ENCODE peak calls at places on chromosomes 3 and 15, in six cellular contexts. One of them, this sample, is unnamed.

GRCh38 chr3:11538581-11538980 is 105.1 kb downstream of the VGLL4 start:
- DNase-seq in uterus: no peak
- DNase-seq in H9: no peak
- DNase-seq in AG04450: no peak
- DNase-seq in adrenal gland: no peak
- DNase-seq in CD8-positive, alpha-beta memory T cell: no peak
- DNase-seq in this sample: no peak

GRCh38 chr15:65971741-65971995 is 102.4 kb downstream of the RAB11A start:
- DNase-seq in adrenal gland: no peak
- DNase-seq in uterus: no peak
- DNase-seq in H9: no peak
- DNase-seq in CD8-positive, alpha-beta memory T cell: no peak
- DNase-seq in AG04450: no peak
- DNase-seq in this sample: no peak

GRCh38 chr15:67227431-67227830 is 27.0 kb downstream of the AAGAB start:
- DNase-seq in uterus: no peak
- DNase-seq in H9: no peak
- DNase-seq in CD8-positive, alpha-beta memory T cell: no peak
- DNase-seq in adrenal gland: no peak
- DNase-seq in AG04450: no peak
- DNase-seq in this sample: no peak

GRCh38 chr15:84033793-84034553 is 201.6 kb upstream of the GOLGA6L4 start:
- DNase-seq in CD8-positive, alpha-beta memory T cell: no peak
- DNase-seq in adrenal gland: no peak
- DNase-seq in AG04450: no peak
- DNase-seq in H9: no peak
- DNase-seq in uterus: no peak
- DNase-seq in this sample: no peak

GRCh38 chr3:151003024-151003771 is 30.7 kb upstream of the CLRN1 start:
- DNase-seq in H9: no peak
- DNase-seq in AG04450: no peak
- DNase-seq in CD8-positive, alpha-beta memory T cell: no peak
- DNase-seq in uterus: no peak
- DNase-seq in adrenal gland: no peak
- DNase-seq in this sample: no peak

GRCh38 chr3:127184870-127185216 is 8.1 kb upstream of the PRR23E start:
- DNase-seq in AG04450: no peak
- DNase-seq in CD8-positive, alpha-beta memory T cell: no peak
- DNase-seq in adrenal gland: no peak
- DNase-seq in uterus: no peak
- DNase-seq in H9: no peak
- DNase-seq in this sample: peak

GRCh38 chr3:43346990-43347749 is 60.8 kb downstream of the SNRK start:
- DNase-seq in uterus: no peak
- DNase-seq in CD8-positive, alpha-beta memory T cell: peak
- DNase-seq in AG04450: no peak
- DNase-seq in adrenal gland: no peak
- DNase-seq in H9: no peak
- DNase-seq in this sample: no peak

GRCh38 chr3:183149915-183150825 is 12.4 kb downstream of the LAMP3 start:
- DNase-seq in CD8-positive, alpha-beta memory T cell: no peak
- DNase-seq in H9: no peak
- DNase-seq in adrenal gland: no peak
- DNase-seq in AG04450: no peak
- DNase-seq in uterus: no peak
- DNase-seq in this sample: no peak

GRCh38 chr3:60839242-60839641 is 412.0 kb downstream of the FHIT start:
- DNase-seq in AG04450: no peak
- DNase-seq in H9: no peak
- DNase-seq in adrenal gland: no peak
- DNase-seq in uterus: no peak
- DNase-seq in CD8-positive, alpha-beta memory T cell: no peak
- DNase-seq in this sample: no peak

GRCh38 chr15:32974691-32975090 is 219.8 kb downstream of the FMN1 start:
- DNase-seq in adrenal gland: no peak
- DNase-seq in H9: no peak
- DNase-seq in CD8-positive, alpha-beta memory T cell: no peak
- DNase-seq in AG04450: no peak
- DNase-seq in uterus: no peak
- DNase-seq in this sample: no peak

GRCh38 chr15:44775923-44776322 is 39.6 kb downstream of the TRIM69 start:
- DNase-seq in H9: no peak
- DNase-seq in uterus: no peak
- DNase-seq in CD8-positive, alpha-beta memory T cell: no peak
- DNase-seq in AG04450: no peak
- DNase-seq in adrenal gland: peak
- DNase-seq in this sample: no peak

GRCh38 chr15:80816049-80816653 is 37.0 kb downstream of the CEMIP start:
- DNase-seq in CD8-positive, alpha-beta memory T cell: no peak
- DNase-seq in AG04450: no peak
- DNase-seq in adrenal gland: no peak
- DNase-seq in uterus: no peak
- DNase-seq in H9: no peak
- DNase-seq in this sample: no peak

GRCh38 chr15:80822666-80823065 is 43.5 kb downstream of the CEMIP start:
- DNase-seq in CD8-positive, alpha-beta memory T cell: no peak
- DNase-seq in H9: peak
- DNase-seq in AG04450: no peak
- DNase-seq in uterus: no peak
- DNase-seq in adrenal gland: no peak
- DNase-seq in this sample: no peak

GRCh38 chr15:80817901-80818300 is 38.7 kb downstream of the CEMIP start:
- DNase-seq in CD8-positive, alpha-beta memory T cell: no peak
- DNase-seq in AG04450: no peak
- DNase-seq in uterus: no peak
- DNase-seq in adrenal gland: no peak
- DNase-seq in H9: no peak
- DNase-seq in this sample: no peak

GRCh38 chr15:80820092-80820491 is 40.9 kb downstream of the CEMIP start:
- DNase-seq in H9: no peak
- DNase-seq in uterus: no peak
- DNase-seq in CD8-positive, alpha-beta memory T cell: no peak
- DNase-seq in adrenal gland: no peak
- DNase-seq in AG04450: no peak
- DNase-seq in this sample: no peak

GRCh38 chr15:80818996-80819395 is 39.8 kb downstream of the CEMIP start:
- DNase-seq in adrenal gland: no peak
- DNase-seq in CD8-positive, alpha-beta memory T cell: no peak
- DNase-seq in AG04450: no peak
- DNase-seq in H9: no peak
- DNase-seq in uterus: no peak
- DNase-seq in this sample: no peak
- H3K27ac ChIP-seq in adrenal gland: no peak
- H3K27ac ChIP-seq in CD8-positive, alpha-beta memory T cell: no peak
- H3K27ac ChIP-seq in AG04450: no peak
- H3K27ac ChIP-seq in H9: no peak
- H3K27ac ChIP-seq in uterus: no peak
- H3K27ac ChIP-seq in this sample: no peak

GRCh38 chr3:46764206-46764605 is 46.5 kb upstream of the PRSS50 start:
- DNase-seq in H9: no peak
- DNase-seq in adrenal gland: no peak
- DNase-seq in CD8-positive, alpha-beta memory T cell: no peak
- DNase-seq in uterus: no peak
- DNase-seq in AG04450: no peak
- DNase-seq in this sample: no peak
- H3K27ac ChIP-seq in H9: no peak
- H3K27ac ChIP-seq in adrenal gland: no peak
- H3K27ac ChIP-seq in CD8-positive, alpha-beta memory T cell: no peak
- H3K27ac ChIP-seq in uterus: no peak
- H3K27ac ChIP-seq in AG04450: no peak
- H3K27ac ChIP-seq in this sample: no peak

GRCh38 chr3:4830586-4830914 is 148.7 kb upstream of the BHLHE40 start:
- DNase-seq in H9: no peak
- DNase-seq in adrenal gland: no peak
- DNase-seq in CD8-positive, alpha-beta memory T cell: no peak
- DNase-seq in uterus: no peak
- DNase-seq in AG04450: no peak
- DNase-seq in this sample: no peak
- H3K27ac ChIP-seq in H9: no peak
- H3K27ac ChIP-seq in adrenal gland: no peak
- H3K27ac ChIP-seq in CD8-positive, alpha-beta memory T cell: peak
- H3K27ac ChIP-seq in uterus: peak
- H3K27ac ChIP-seq in AG04450: peak
- H3K27ac ChIP-seq in this sample: peak

GRCh38 chr3:50150404-50150750 is 4.7 kb upstream of the SEMA3F start:
- DNase-seq in uterus: no peak
- DNase-seq in adrenal gland: no peak
- DNase-seq in H9: no peak
- DNase-seq in AG04450: no peak
- DNase-seq in CD8-positive, alpha-beta memory T cell: no peak
- DNase-seq in this sample: no peak

GRCh38 chr3:50154476-50154839 is 666 bp upstream of the SEMA3F start:
- DNase-seq in H9: no peak
- DNase-seq in CD8-positive, alpha-beta memory T cell: no peak
- DNase-seq in uterus: no peak
- DNase-seq in AG04450: no peak
- DNase-seq in adrenal gland: no peak
- DNase-seq in this sample: no peak

GRCh38 chr3:50153782-50154475 is 1.2 kb upstream of the SEMA3F start:
- DNase-seq in AG04450: no peak
- DNase-seq in adrenal gland: no peak
- DNase-seq in CD8-positive, alpha-beta memory T cell: no peak
- DNase-seq in uterus: no peak
- DNase-seq in H9: no peak
- DNase-seq in this sample: no peak

GRCh38 chr3:50150863-50151686 is 4.0 kb upstream of the SEMA3F start:
- DNase-seq in H9: peak
- DNase-seq in adrenal gland: no peak
- DNase-seq in uterus: no peak
- DNase-seq in CD8-positive, alpha-beta memory T cell: no peak
- DNase-seq in AG04450: no peak
- DNase-seq in this sample: no peak

DNA sequence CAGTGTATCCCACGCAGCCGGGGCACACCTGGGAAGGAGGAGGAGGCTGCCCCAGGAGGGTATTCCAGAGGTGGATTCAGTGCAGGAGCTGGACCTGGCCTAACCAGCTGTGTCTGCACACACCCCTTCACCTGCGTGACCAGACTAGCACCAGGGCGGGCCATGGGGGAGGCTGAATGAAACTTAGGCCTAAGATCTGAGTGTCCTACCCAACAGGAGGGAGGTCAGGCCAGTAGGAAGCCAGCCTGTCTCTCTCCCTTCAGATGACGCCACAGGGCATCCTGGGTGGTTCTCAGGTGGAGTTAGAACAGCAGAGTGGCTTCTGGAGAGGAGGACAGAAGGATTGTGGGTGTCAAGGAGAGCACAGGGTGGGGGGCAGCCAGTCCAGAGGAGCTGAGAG is 3.4 kb upstream of the SEMA3F start:
- DNase-seq in H9: no peak
- DNase-seq in CD8-positive, alpha-beta memory T cell: no peak
- DNase-seq in AG04450: no peak
- DNase-seq in adrenal gland: no peak
- DNase-seq in uterus: no peak
- DNase-seq in this sample: no peak
- H3K27ac ChIP-seq in H9: no peak
- H3K27ac ChIP-seq in CD8-positive, alpha-beta memory T cell: no peak
- H3K27ac ChIP-seq in AG04450: no peak
- H3K27ac ChIP-seq in adrenal gland: no peak
- H3K27ac ChIP-seq in uterus: no peak
- H3K27ac ChIP-seq in this sample: no peak

GRCh38 chr3:45145681-45146614 is at the start of gene CDCP1:
- DNase-seq in AG04450: no peak
- DNase-seq in H9: peak
- DNase-seq in adrenal gland: peak
- DNase-seq in uterus: peak
- DNase-seq in CD8-positive, alpha-beta memory T cell: no peak
- DNase-seq in this sample: peak
- H3K27ac ChIP-seq in AG04450: no peak
- H3K27ac ChIP-seq in H9: no peak
- H3K27ac ChIP-seq in adrenal gland: no peak
- H3K27ac ChIP-seq in uterus: peak
- H3K27ac ChIP-seq in CD8-positive, alpha-beta memory T cell: no peak
- H3K27ac ChIP-seq in this sample: peak

DNA sequence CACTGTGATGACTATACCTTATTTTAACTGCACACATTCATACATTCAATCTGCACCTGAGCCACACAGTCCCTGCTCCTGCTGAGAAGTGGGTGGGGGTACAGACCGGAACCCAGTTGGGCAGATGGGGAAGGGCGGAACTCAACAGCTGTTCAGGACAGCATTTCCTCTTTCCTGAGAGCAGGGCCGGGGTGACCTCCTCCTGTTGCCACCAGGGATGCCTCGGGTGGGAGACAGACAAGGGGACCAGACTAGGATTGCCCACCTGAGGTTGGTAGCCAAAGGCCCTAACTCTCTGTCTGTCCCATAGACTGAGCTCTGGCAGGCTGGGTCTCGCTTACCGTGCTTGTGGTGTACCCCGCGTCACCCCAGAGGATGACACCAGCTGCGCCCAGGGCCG is 3.9 kb downstream of the HYAL2 start:
- DNase-seq in uterus: no peak
- DNase-seq in H9: no peak
- DNase-seq in adrenal gland: no peak
- DNase-seq in CD8-positive, alpha-beta memory T cell: no peak
- DNase-seq in AG04450: no peak
- DNase-seq in this sample: no peak
- H3K27ac ChIP-seq in uterus: peak
- H3K27ac ChIP-seq in H9: no peak
- H3K27ac ChIP-seq in adrenal gland: no peak
- H3K27ac ChIP-seq in CD8-positive, alpha-beta memory T cell: no peak
- H3K27ac ChIP-seq in AG04450: no peak
- H3K27ac ChIP-seq in this sample: peak

This sample was measured in upper lobe of right lung.